ENCODE peak calls at places on chromosomes 1 and 21, in six cellular contexts. G is right atrium auricular region, E is KBM-7, Q is AG09309, D is stromal cell of bone marrow, A is activated B cell treated with CpG ODN at 0.5 μM for 24 hours. H is an unnamed sample.
A peak's percentile ranks its signal among the peaks of the same experiment; 100 is the strongest.

GRCh38 chr1:81477704-81478103 is 323.0 kb upstream of the ADGRL2 start:
- DNase-seq in G (no peak), E (no peak), Q (no peak), D (peak; percentile 13), A (no peak), H (no peak)

GRCh38 chr1:37670133-37670532 is 22.2 kb upstream of the CDCA8 start:
- DNase-seq in G (no peak), E (no peak), Q (no peak), D (no peak), A (no peak), H (no peak)

GRCh38 chr1:9080704-9081291 is 11.4 kb upstream of the SLC2A5 start:
- DNase-seq in G (no peak), E (no peak), Q (no peak), D (no peak), A (no peak), H (no peak)

GRCh38 chr1:180188679-180189175 is 34.1 kb downstream of the QSOX1 start:
- DNase-seq in G (no peak), E (no peak), Q (no peak), D (no peak), A (no peak), H (no peak)

GRCh38 chr21:43654806-43655489 is 4.3 kb downstream of the HSF2BP start:
- DNase-seq in G (no peak), E (no peak), Q (peak; percentile 7), D (no peak), A (no peak), H (no peak)

GRCh38 chr1:109532365-109533136 is 7.1 kb upstream of the GPR61 start:
- DNase-seq in G (peak; percentile 89), E (peak; percentile 86), Q (no peak), D (no peak), A (peak; percentile 82), H (peak; percentile 95)

GRCh38 chr1:17950728-17951127 is 156.9 kb upstream of the IGSF21 start:
- DNase-seq in G (no peak), E (no peak), Q (no peak), D (no peak), A (no peak), H (no peak)

GRCh38 chr1:210754931-210755670 is 378.8 kb downstream of the KCNH1 start:
- DNase-seq in G (no peak), E (no peak), Q (no peak), D (no peak), A (no peak), H (no peak)

GRCh38 chr1:150151291-150152181 is 1.8 kb downstream of the PLEKHO1 start:
- DNase-seq in G (no peak), E (peak; percentile 84), Q (no peak), D (no peak), A (peak; percentile 43), H (no peak)

GRCh38 chr1:47160716-47161115 is 23.5 kb downstream of the CYP4A22 start:
- DNase-seq in G (no peak), E (no peak), Q (no peak), D (no peak), A (no peak), H (no peak)

GRCh38 chr1:15681346-15682290 is 2.5 kb upstream of the PLEKHM2 start:
- DNase-seq in G (no peak), E (no peak), Q (no peak), D (no peak), A (peak; percentile 67), H (no peak)